ENCODE peak calls at places on chromosomes 4 and X, in five cellular contexts. W, E, J, O and G are unnamed samples.

GRCh38 chrX:16012250-16012649 is 111.1 kb upstream of the GRPR start:
- DNase-seq in E (no peak), J (no peak), W (no peak), O (no peak), G (no peak)

GRCh38 chr4:150569384-150569987 is 12.5 kb upstream of the MAB21L2 start:
- DNase-seq in J (no peak), O (no peak), W (no peak), E (no peak), G (no peak)

GRCh38 chrX:69539437-69539836 is 35.3 kb downstream of the NALF2 start:
- DNase-seq in O (no peak), J (no peak), W (no peak), E (no peak), G (no peak)

GRCh38 chr4:164169591-164169990 is 584.3 kb upstream of the SMIM31 start:
- DNase-seq in E (no peak), J (no peak), W (no peak), O (no peak), G (peak)

GRCh38 chr4:109972786-109973528 is 60.3 kb downstream of the EGF start:
- DNase-seq in O (no peak), E (peak), J (no peak), W (no peak), G (no peak)

GRCh38 chr4:37802068-37802666 is 24.3 kb upstream of the PGM2 start:
- DNase-seq in J (peak), E (peak), O (no peak), W (no peak), G (peak)

GRCh38 chr4:53906786-53907185 is 157.6 kb downstream of the CHIC2 start:
- DNase-seq in J (no peak), O (no peak), W (no peak), E (no peak), G (no peak)

GRCh38 chrX:3263681-3264126 is 82.7 kb downstream of the MXRA5 start:
- DNase-seq in O (no peak), J (no peak), E (no peak), W (no peak), G (no peak)

GRCh38 chr4:109365944-109366343 is 63.5 kb upstream of the COL25A1 start:
- DNase-seq in W (no peak), E (no peak), O (no peak), J (no peak), G (no peak)

GRCh38 chr4:75490155-75490554 is 24.0 kb downstream of the RCHY1 start:
- DNase-seq in O (no peak), E (peak), W (no peak), J (no peak), G (no peak)

GRCh38 chr4:73860884-73861283 is 7.8 kb downstream of the PF4V1 start:
- DNase-seq in J (no peak), O (no peak), W (no peak), E (no peak), G (no peak)

GRCh38 chrX:154135458-154136229 is 8.4 kb upstream of the OPN1LW start:
- DNase-seq in O (no peak), J (no peak), W (no peak), E (no peak), G (no peak)

GRCh38 chr4:2836391-2836859 is 7.2 kb upstream of the ADD1 start:
- DNase-seq in W (peak), O (no peak), E (peak), J (no peak), G (no peak)

GRCh38 chr4:40059362-40059761 is 2.7 kb downstream of the N4BP2 start:
- DNase-seq in W (no peak), O (no peak), J (no peak), E (no peak), G (no peak)

GRCh38 chr4:88823058-88823919 is 125.7 kb upstream of the NAP1L5 start:
- DNase-seq in J (peak), E (peak), O (peak), W (peak), G (peak)

GRCh38 chrX:102654696-102655095 is 3.4 kb downstream of the GPRASP1 start:
- DNase-seq in J (no peak), W (no peak), E (no peak), O (no peak), G (no peak)

GRCh38 chr4:109803924-109804571 is 2.2 kb upstream of the CFI start:
- DNase-seq in O (no peak), J (no peak), W (no peak), E (peak), G (peak)

GRCh38 chr4:158856852-158857251 is 88.0 kb downstream of the FNIP2 start:
- DNase-seq in J (no peak), E (peak), W (no peak), O (no peak), G (peak)

GRCh38 chr4:173038192-173038896 is 130.3 kb upstream of the GALNT7 start:
- DNase-seq in O (no peak), J (no peak), W (no peak), E (no peak), G (no peak)

GRCh38 chrX:115892787-115893671 is 277.5 kb upstream of the AGTR2 start:
- DNase-seq in J (peak), E (no peak), W (no peak), O (no peak), G (no peak)

DNA sequence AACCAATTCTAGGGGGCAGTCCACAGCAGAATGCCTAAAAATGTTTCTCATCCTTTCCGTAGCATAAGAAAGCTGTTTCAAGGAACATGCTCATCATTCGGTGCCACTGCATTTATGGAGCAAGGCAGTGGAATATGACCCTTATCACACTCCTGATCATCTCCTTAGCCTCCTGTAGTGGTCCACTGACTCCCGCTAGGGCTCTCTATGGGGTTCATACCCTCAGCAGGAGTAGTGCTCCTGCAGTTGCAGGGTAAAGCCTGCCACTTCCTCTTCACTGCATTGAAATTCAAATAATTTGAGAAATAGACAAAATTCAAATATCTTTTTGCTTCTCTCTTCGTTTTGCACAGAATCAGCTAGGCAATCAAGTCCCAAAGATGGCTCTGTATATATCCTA is 107.0 kb downstream of the NDST3 start:
- DNase-seq in J (no peak), E (no peak), W (no peak), O (no peak), G (no peak)
- TF ChIP-seq CTCF in J (no peak), E (no peak), W (no peak), O (no peak), G (no peak)

GRCh38 chr4:168636040-168636439 is 139.2 kb downstream of the PALLD start:
- DNase-seq in J (no peak), E (no peak), W (no peak), O (no peak), G (no peak)
- H3K27ac ChIP-seq in J (no peak), E (peak), W (peak), O (no peak), G (peak)

GRCh38 chrX:79270401-79270800 is 96.7 kb downstream of the ITM2A start:
- DNase-seq in O (peak), E (no peak), W (peak), J (no peak), G (no peak)
- TF ChIP-seq CTCF in O (peak), E (peak), W (no peak), J (no peak), G (no peak)

GRCh38 chrX:27336466-27337091 is 126.6 kb downstream of the PPP4R3C start:
- DNase-seq in J (no peak), W (no peak), E (peak), O (no peak), G (peak)
- H3K27ac ChIP-seq in J (no peak), W (no peak), E (no peak), O (no peak), G (no peak)

GRCh38 chr4:27692868-27693634 is 832.4 kb downstream of the STIM2 start:
- DNase-seq in E (no peak), J (no peak), O (no peak), W (no peak), G (no peak)

DNA sequence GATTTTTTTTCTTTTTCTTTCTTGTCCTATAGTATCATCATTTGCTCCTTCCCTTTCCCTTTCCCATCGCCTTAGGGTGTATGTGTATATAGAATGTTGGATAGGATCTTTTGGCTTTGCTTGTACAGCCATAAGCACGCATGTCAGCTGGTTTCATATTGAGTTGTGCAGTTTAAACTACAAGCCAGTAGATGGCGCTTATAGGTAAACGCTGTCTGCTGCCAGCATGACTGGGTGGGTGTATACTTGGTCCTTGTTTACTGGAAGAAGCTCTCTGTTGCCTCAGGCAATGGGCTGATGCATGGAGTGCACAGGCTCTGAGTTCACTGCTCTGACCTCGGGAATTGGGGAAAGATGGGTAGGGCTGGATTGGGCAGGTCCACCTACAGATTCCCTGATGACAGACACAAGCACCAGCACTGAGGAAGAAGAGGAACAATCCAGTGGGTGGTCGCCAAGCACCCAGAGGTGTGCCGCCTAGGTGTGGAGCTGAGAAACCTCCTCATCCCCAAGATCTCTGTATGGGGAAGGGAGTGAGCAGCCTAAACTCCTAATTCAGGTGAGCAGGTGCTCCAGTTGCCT is 831.5 kb downstream of the STIM2 start:
- DNase-seq in W (no peak), J (no peak), O (no peak), E (peak), G (peak)
- TF ChIP-seq CTCF in W (peak), J (no peak), O (no peak), E (peak), G (peak)

DNA sequence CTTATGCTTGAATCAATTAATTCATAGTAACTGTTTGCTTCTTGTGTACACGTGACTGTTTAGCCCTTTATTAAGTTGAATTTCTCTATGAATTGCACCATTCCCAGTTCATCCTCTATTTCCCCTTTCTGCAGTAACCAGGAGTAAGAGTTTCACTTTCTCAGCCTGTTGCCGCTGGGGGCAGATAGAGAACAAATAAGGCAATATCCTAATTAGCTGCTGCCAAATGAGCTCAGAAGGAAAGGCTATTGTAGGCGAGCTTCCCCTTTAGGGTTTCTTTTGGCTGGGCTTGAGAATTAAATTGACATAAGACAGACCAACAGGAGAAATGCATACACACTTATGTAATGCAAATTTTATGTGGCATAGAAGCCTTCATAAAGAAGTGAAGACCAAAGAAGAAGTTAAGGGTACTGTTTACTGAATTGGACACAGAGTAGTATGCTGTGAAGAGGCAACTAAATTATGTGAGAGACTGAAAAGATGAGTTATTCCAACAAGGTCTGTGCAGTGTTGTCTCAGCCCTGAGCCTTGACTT is 1594.7 kb downstream of the TECRL start:
- DNase-seq in W (no peak), J (peak), O (no peak), E (no peak), G (no peak)
- H3K27ac ChIP-seq in W (no peak), J (peak), O (no peak), E (no peak), G (no peak)

DNA sequence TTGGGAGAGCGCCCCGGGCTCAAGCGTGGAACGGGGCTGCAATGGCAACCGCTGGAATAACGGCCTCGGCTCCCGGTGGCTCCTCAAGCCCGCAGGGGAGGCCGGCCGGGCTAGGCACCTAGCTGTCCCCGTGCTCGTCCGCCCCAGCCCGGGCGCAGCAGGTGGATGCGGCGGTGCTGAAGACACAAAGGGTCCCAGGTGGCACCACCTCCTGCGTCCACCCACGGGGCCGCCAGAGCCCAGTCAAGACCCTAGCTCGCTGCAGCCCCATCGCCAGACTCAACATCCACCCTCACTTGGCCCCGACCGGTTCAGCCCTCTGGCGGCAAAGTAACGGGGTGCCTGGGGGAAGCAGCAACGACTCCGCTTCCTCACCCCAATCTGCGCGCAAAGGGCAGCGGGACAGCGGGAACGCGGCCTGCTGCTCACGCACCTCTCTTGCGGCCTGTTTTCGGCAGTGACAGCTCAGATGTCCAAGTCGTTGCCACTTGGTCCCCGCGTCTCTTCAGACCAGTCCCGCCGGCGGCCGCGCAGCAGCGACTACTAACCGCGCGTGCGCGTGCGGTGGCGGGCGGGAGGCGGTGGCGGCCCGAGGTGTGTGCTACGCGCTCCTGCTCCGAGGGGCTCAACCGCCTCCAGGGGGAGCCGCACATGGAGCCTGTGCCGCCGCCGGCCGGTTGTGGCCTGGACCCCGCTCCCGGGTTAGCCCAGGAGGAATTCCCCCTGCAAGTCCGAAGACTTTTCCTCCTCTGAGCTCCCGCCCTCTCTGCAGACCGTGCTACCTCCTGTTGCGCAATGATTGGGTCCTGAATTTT is at the start of gene CLGN:
- DNase-seq in O (peak), J (peak), W (peak), E (peak), G (peak)
- TF ChIP-seq CTCF in O (no peak), J (peak), W (no peak), E (peak), G (peak)

GRCh38 chrX:55356609-55357008 is 91.9 kb upstream of the PAGE3 start:
- DNase-seq in E (no peak), W (no peak), J (no peak), O (no peak), G (no peak)
- H3K27ac ChIP-seq in E (no peak), W (no peak), J (no peak), O (no peak), G (no peak)

GRCh38 chrX:7927259-7928167 is at the start of gene PNPLA4:
- DNase-seq in O (peak), E (peak), W (peak), J (peak), G (peak)
- TF ChIP-seq CTCF in O (no peak), E (peak), W (no peak), J (no peak), G (no peak)